ENCODE peak calls at places on chromosome 12, in five cellular contexts. One of them, this sample, is unnamed. For H3K4me1, the result is how much of the 10 kb centered on the place peaks cover.

GRCh38 chr12:3700861-3701260 is 52.0 kb downstream of the CRACR2A start:
- DNase-seq in astrocyte: peak
- DNase-seq in mucosa of descending colon: no peak
- DNase-seq in fibroblast of lung: peak
- DNase-seq in stomach: no peak
- DNase-seq in this sample: no peak

GRCh38 chr12:122473543-122474323 is 27.0 kb downstream of the ZCCHC8 start:
- DNase-seq in fibroblast of lung: peak
- DNase-seq in mucosa of descending colon: no peak
- DNase-seq in stomach: peak
- DNase-seq in astrocyte: peak
- DNase-seq in this sample: no peak

GRCh38 chr12:112218150-112218549 is 92.8 kb downstream of the TRAFD1 start:
- DNase-seq in stomach: no peak
- DNase-seq in astrocyte: peak
- DNase-seq in mucosa of descending colon: no peak
- DNase-seq in fibroblast of lung: peak
- DNase-seq in this sample: no peak

GRCh38 chr12:60148109-60148508 is 552.3 kb downstream of the SLC16A7 start:
- DNase-seq in fibroblast of lung: peak
- DNase-seq in stomach: no peak
- DNase-seq in mucosa of descending colon: no peak
- DNase-seq in astrocyte: peak
- DNase-seq in this sample: no peak

GRCh38 chr12:48681416-48681737 is 661 bp downstream of the KANSL2 start:
- DNase-seq in astrocyte: no peak
- DNase-seq in stomach: no peak
- DNase-seq in fibroblast of lung: peak
- DNase-seq in mucosa of descending colon: no peak
- DNase-seq in this sample: no peak

GRCh38 chr12:4767181-4767580 is 47.0 kb downstream of the GALNT8 start:
- DNase-seq in astrocyte: no peak
- DNase-seq in stomach: no peak
- DNase-seq in mucosa of descending colon: no peak
- DNase-seq in fibroblast of lung: no peak
- DNase-seq in this sample: no peak

GRCh38 chr12:30796891-30797371 is 42.2 kb upstream of the CAPRIN2 start:
- DNase-seq in astrocyte: peak
- DNase-seq in stomach: no peak
- DNase-seq in fibroblast of lung: peak
- DNase-seq in mucosa of descending colon: no peak
- DNase-seq in this sample: no peak

GRCh38 chr12:20342111-20342510 is 26.2 kb upstream of the PDE3A start:
- DNase-seq in stomach: no peak
- DNase-seq in mucosa of descending colon: no peak
- DNase-seq in astrocyte: peak
- DNase-seq in fibroblast of lung: peak
- DNase-seq in this sample: no peak

GRCh38 chr12:71472441-71472911 is 32.9 kb downstream of the LGR5 start:
- DNase-seq in fibroblast of lung: peak
- DNase-seq in astrocyte: peak
- DNase-seq in stomach: no peak
- DNase-seq in mucosa of descending colon: no peak
- DNase-seq in this sample: no peak

DNA sequence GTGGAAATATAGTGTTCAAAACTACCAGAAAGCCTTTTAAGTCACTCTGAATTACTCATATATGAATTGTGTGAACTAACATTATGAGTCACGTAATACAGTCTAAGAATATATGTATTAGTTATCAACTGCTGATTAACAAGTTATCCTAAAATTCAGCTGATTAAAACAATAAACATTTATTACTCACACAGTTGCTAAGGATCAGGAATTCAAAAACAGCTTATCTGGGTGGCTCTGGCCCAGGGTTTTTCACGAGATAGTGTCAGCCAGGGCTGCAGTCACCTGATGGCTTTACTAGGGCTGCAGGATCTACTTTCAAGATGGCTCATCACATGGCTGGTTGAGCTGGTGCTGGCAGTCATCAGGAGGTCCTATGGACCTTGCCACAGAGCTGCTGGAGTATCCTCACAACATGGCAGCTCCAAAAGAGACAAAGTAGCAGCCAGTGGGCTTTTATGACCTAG is 36.5 kb downstream of the CORO1C start:
- DNase-seq in fibroblast of lung: peak
- DNase-seq in stomach: no peak
- DNase-seq in astrocyte: peak
- DNase-seq in mucosa of descending colon: no peak
- DNase-seq in this sample: no peak
- H3K4me1 ChIP-seq in fibroblast of lung: half or more
- H3K4me1 ChIP-seq in stomach: half or more
- H3K4me1 ChIP-seq in astrocyte: half or more
- H3K4me1 ChIP-seq in mucosa of descending colon: under half
- H3K4me1 ChIP-seq in this sample: under half

DNA sequence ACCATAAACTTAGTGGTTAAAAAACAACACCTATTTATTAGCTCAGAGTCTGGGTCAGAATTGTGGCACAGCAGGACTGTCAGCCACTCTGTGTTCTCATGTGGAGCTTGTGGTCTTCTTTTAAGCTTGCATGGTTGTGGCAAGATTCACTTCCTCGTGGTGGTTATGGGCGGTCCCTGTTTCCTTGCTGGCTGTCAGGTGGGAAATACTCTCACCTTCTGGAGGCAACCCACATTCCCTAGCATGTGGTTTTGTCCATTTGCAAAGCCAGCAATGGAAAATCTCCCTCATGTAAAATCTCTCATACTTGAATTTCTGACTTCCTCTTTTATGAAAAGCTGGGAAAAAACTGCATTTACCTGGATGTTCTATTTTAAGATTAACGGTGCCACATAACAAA is 229.8 kb downstream of the ALX1 start:
- DNase-seq in stomach: no peak
- DNase-seq in fibroblast of lung: peak
- DNase-seq in astrocyte: peak
- DNase-seq in mucosa of descending colon: no peak
- DNase-seq in this sample: no peak
- H3K4me3 ChIP-seq in stomach: no peak
- H3K4me3 ChIP-seq in fibroblast of lung: no peak
- H3K4me3 ChIP-seq in astrocyte: no peak
- H3K4me3 ChIP-seq in mucosa of descending colon: no peak
- H3K4me3 ChIP-seq in this sample: no peak

DNA sequence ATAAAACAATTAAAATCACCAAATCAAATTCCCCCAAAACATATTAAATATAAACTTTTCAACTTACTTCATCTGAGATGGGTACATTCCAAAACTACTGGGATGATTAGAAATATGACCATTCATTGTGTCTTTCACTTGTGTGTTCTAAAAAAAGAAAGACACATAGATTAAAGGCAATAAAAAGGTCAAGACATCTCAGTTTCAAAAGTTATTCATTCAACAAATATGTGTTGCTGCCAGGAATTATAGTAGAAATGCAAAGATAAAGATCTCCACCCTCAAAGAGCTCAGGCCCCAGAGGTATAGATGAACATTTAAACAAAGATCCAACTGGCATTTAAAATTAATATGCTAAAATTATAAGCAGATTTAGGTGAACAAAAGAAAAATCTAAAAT is 106.4 kb downstream of the EPS8 start:
- DNase-seq in astrocyte: no peak
- DNase-seq in fibroblast of lung: peak
- DNase-seq in mucosa of descending colon: no peak
- DNase-seq in stomach: no peak
- DNase-seq in this sample: no peak
- H3K4me1 ChIP-seq in astrocyte: under half
- H3K4me1 ChIP-seq in fibroblast of lung: under half
- H3K4me1 ChIP-seq in mucosa of descending colon: under half
- H3K4me1 ChIP-seq in stomach: under half
- H3K4me1 ChIP-seq in this sample: under half

DNA sequence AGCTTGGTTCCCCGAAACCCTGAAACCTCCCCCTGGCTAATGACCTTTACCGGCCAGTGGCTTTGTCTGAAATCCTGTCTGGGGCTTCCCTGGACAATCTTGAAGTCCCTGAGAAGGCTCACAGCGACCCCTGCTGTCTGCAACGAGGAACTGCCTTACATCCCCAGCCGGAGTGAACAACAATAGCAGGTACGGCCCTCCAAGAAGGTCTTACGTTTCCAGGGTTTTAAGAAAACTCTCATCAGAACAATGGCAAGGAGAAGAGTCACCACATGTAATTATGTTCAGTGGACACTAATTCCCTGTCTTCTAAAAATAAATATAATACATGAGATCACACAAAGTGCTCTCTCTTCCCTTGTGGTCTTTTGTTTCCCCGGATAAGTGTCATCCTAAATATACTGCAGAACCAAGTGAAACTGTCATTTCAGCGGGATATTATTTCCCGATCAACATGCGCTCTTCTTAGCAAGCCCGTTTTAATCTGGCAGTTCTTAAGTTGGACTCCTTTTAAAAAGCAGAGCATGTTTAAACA is 53.3 kb downstream of the RBM19 start:
- DNase-seq in fibroblast of lung: peak
- DNase-seq in mucosa of descending colon: peak
- DNase-seq in astrocyte: peak
- DNase-seq in stomach: peak
- DNase-seq in this sample: peak
- H3K4me3 ChIP-seq in fibroblast of lung: no peak
- H3K4me3 ChIP-seq in mucosa of descending colon: no peak
- H3K4me3 ChIP-seq in astrocyte: no peak
- H3K4me3 ChIP-seq in stomach: no peak
- H3K4me3 ChIP-seq in this sample: no peak

DNA sequence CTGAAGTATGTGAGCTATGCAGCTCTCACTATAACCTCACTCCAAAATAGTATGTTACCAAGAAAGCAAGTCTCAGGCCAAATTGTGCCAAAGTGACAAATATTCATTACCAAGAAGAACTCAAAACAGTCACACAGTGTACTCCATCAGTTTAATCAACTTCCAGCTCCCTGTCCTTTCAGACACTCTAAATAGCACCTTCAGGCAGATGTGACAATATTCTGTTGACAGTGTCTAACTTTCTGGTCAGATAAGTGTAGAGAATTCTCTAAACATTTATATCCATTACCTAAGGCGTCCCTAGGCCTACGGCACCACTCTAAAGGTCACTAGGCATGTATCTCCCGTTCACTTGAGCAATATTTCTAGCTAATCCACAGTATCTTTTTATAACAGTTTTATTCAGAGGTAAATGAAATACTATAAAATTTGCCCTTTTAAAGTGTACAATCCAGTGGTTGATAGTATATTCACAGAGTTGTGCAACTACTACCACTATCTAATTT is 21.7 kb downstream of the CPNE8 start:
- DNase-seq in stomach: no peak
- DNase-seq in astrocyte: no peak
- DNase-seq in mucosa of descending colon: no peak
- DNase-seq in fibroblast of lung: no peak
- DNase-seq in this sample: no peak
- H3K4me1 ChIP-seq in stomach: under half
- H3K4me1 ChIP-seq in astrocyte: under half
- H3K4me1 ChIP-seq in mucosa of descending colon: under half
- H3K4me1 ChIP-seq in fibroblast of lung: under half
- H3K4me1 ChIP-seq in this sample: under half

DNA sequence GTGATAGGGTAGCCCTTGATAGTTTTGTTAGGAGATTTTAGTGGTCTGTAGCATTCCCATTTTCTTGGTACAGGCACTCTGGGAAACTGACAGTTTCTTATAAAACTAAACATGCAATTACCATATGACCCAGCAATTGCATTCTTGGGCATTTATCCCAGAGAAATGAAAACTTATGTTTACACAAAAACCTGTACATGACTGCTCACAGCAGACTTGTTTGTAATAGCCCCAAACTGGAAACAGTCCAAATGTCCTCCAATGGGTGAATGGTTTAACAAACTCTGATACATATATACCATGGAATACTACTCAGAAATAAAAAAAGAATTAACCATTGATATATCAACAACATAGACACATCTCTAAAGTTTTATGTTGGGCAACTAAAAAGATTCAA is 75.5 kb downstream of the BORCS5 start:
- DNase-seq in fibroblast of lung: peak
- DNase-seq in mucosa of descending colon: peak
- DNase-seq in stomach: no peak
- DNase-seq in astrocyte: peak
- DNase-seq in this sample: no peak
- H3K4me3 ChIP-seq in fibroblast of lung: peak
- H3K4me3 ChIP-seq in mucosa of descending colon: no peak
- H3K4me3 ChIP-seq in stomach: no peak
- H3K4me3 ChIP-seq in astrocyte: no peak
- H3K4me3 ChIP-seq in this sample: no peak

This sample was measured in testis.